ENCODE peak calls at places on chromosomes 12 and 14, in four cellular contexts. P, L, F and N are unnamed samples.

GRCh38 chr14:43356382-43356781 is 1150.7 kb downstream of the FSCB start:
- DNase-seq in P (no peak), L (no peak), F (no peak), N (no peak)

GRCh38 chr14:56333361-56334279 is 215.4 kb downstream of the PELI2 start:
- DNase-seq in P (peak; percentile 91), L (no peak), F (peak; percentile 82), N (no peak)

GRCh38 chr12:76032043-76032981 is 736 bp upstream of the PHLDA1 start:
- DNase-seq in P (peak; percentile 53), L (no peak), F (peak; percentile 90), N (peak; percentile 79)

GRCh38 chr12:119828300-119828699 is 48.8 kb downstream of the CIT start:
- DNase-seq in P (no peak), L (no peak), F (no peak), N (peak; percentile 8)

GRCh38 chr12:111363578-111363977 is 5.3 kb downstream of the PHETA1 start:
- DNase-seq in P (no peak), L (no peak), F (peak; percentile 53), N (no peak)

GRCh38 chr12:52913424-52913821 is 8.5 kb upstream of the KRT8 start:
- DNase-seq in P (no peak), L (no peak), F (no peak), N (no peak)

GRCh38 chr12:126157575-126157966 is 1092.3 kb downstream of the AACS start:
- DNase-seq in P (no peak), L (no peak), F (no peak), N (no peak)

GRCh38 chr12:65826513-65827171 is 2.4 kb downstream of the HMGA2 start:
- DNase-seq in P (peak; percentile 77), L (no peak), F (peak; percentile 80), N (no peak)

GRCh38 chr12:46265734-46266133 is 3.1 kb downstream of the SLC38A1 start:
- DNase-seq in P (no peak), L (no peak), F (no peak), N (no peak)

GRCh38 chr12:52370906-52371608 is 3.8 kb upstream of the KRT85 start:
- DNase-seq in P (no peak), L (no peak), F (peak; percentile 70), N (no peak)

GRCh38 chr12:129459886-129460285 is 443.9 kb downstream of the TMEM132D start:
- DNase-seq in P (no peak), L (no peak), F (no peak), N (no peak)

GRCh38 chr14:104968153-104968527 is 10.0 kb downstream of the AHNAK2 start:
- DNase-seq in P (peak; percentile 71), L (no peak), F (peak; percentile 68), N (no peak)

GRCh38 chr12:14921218-14921617 is 17.1 kb downstream of the ERP27 start:
- DNase-seq in P (no peak), L (no peak), F (no peak), N (no peak)

GRCh38 chr12:52230364-52231281 is 2.4 kb upstream of the KRT7 start:
- DNase-seq in P (peak; percentile 95), L (no peak), F (peak; percentile 90), N (no peak)

GRCh38 chr12:26636710-26637328 is 196.2 kb downstream of the ITPR2 start:
- DNase-seq in P (peak; percentile 97), L (no peak), F (peak; percentile 79), N (no peak)

GRCh38 chr12:109346920-109347319 is 780 bp upstream of the MYO1H start:
- DNase-seq in P (no peak), L (no peak), F (no peak), N (no peak)

GRCh38 chr12:54563787-54564186 is 14.4 kb downstream of the PDE1B start:
- DNase-seq in P (no peak), L (no peak), F (no peak), N (no peak)

GRCh38 chr12:54569072-54569471 is 19.4 kb downstream of the PPP1R1A start:
- DNase-seq in P (no peak), L (no peak), F (no peak), N (no peak)

GRCh38 chr12:54565658-54566552 is 16.5 kb downstream of the PDE1B start:
- DNase-seq in P (no peak), L (no peak), F (no peak), N (no peak)

GRCh38 chr12:54564768-54565167 is 15.4 kb downstream of the PDE1B start:
- DNase-seq in P (no peak), L (no peak), F (no peak), N (no peak)

GRCh38 chr12:54566792-54567191 is 17.4 kb downstream of the PDE1B start:
- DNase-seq in P (no peak), L (no peak), F (no peak), N (no peak)
- H3K9ac ChIP-seq in P (no peak overlapping the region), L (no peak overlapping the region), F (no peak overlapping the region), N (no peak overlapping the region)

GRCh38 chr12:130537051-130537450 is 179.0 kb downstream of the RIMBP2 start:
- DNase-seq in P (no peak), L (no peak), F (no peak), N (no peak)

GRCh38 chr12:130537655-130538054 is 178.4 kb downstream of the RIMBP2 start:
- DNase-seq in P (no peak), L (no peak), F (no peak), N (no peak)

GRCh38 chr12:130540376-130540775 is 175.7 kb downstream of the RIMBP2 start:
- DNase-seq in P (no peak), L (no peak), F (no peak), N (no peak)

DNA sequence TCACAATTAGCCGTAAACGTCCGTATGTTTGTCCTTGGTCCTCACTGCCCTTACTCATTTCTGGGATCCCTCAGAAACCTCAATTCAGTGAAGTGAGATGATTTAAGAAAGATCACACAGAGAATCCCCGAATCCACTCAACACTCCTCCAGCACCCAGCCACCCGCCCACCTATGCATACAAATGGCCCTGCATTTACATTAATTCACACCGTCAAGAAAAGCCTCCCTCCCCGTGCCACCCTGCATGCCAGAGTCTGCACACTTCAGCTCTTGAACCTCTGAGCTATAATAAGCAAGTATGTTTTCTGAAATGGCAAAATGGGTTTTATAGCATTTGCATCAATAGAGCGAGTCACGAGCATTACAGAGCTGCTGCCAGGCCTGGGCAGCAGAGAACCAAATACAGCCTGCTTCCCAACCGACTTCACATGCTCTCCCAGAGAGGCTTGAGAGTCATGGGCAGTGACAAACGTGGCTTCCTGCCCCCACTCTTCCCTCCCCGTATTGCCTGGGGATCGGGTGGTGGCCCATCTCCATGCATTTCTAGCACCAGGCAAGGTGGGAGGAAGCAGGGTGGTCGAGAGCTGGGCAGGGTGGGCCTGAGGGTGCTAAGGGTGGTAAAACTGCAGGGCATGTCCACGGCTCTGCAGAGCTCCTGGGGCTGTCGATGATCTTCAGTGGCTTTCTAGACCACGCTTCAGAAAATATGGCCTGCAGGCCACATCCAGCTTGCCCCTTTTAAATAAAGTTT is 177.6 kb downstream of the RIMBP2 start:
- DNase-seq in P (no peak), L (no peak), F (no peak), N (no peak)
- TF ChIP-seq EZH2phosphoT487 in P (no peak), L (no peak), F (no peak), N (no peak)

DNA sequence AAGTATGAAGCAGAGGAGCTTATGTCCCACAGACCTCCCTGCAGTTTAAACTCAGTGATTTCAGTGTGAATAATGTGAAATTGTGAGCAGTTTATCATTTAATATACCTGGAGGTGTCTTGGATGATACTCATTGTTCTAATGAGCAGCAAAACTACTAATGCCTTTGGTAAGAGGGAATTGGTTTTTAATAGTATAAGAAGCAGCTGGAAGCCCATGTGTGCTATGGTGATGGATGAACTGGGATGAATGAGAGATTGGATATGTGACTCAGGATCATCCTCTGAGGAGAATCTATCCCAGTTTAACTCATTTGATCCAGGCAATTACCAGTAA is 7.1 kb upstream of the CCDC184 start:
- DNase-seq in P (no peak), L (no peak), F (no peak), N (no peak)
- H3K4me3 ChIP-seq in P (no peak overlapping the region), L (no peak overlapping the region), F (peak overlapping the region; percentile 22), N (no peak overlapping the region)

GRCh38 chr12:113096675-113097461 is 38.7 kb downstream of the RASAL1 start:
- DNase-seq in P (no peak), L (no peak), F (no peak), N (no peak)
- H3K9ac ChIP-seq in P (no peak overlapping the region), L (no peak overlapping the region), F (no peak overlapping the region), N (no peak overlapping the region)